ENCODE peak calls at places on chromosomes 3 and 15, in ten cellular contexts. One of them, this sample, is unnamed.

GRCh38 chr15:57924536-57924935 is 141.0 kb downstream of the ALDH1A2 start:
- DNase-seq in activated T-helper 9 cell treated with anti-CD3 and anti-CD28 coated beads, Interleukin-2, amount 50 U/mL, for 16 hours: no peak
- DNase-seq in fibroblast of gingiva: no peak
- DNase-seq in left cardiac atrium: no peak
- DNase-seq in progenitor cell of endocrine pancreas: no peak
- DNase-seq in immature natural killer cell: no peak
- DNase-seq in stimulated activated CD4-positive, alpha-beta T cell treated with anti-CD3 and anti-CD28 coated beads, Interleukin-12 subunit alpha, Interleukin-12 subunit beta, amount 100 ng/mL, for 48 hours: no peak
- DNase-seq in anterior cingulate cortex: no peak
- DNase-seq in HepG2: no peak
- DNase-seq in activated T-helper 1 cell treated with Interleukin-2 at 50 U/mL for 16 hours: no peak
- DNase-seq in this sample: no peak

GRCh38 chr3:188869628-188870027 is 302.1 kb upstream of the TPRG1 start:
- DNase-seq in activated T-helper 9 cell treated with anti-CD3 and anti-CD28 coated beads, Interleukin-2, amount 50 U/mL, for 16 hours: no peak
- DNase-seq in fibroblast of gingiva: no peak
- DNase-seq in left cardiac atrium: no peak
- DNase-seq in progenitor cell of endocrine pancreas: no peak
- DNase-seq in immature natural killer cell: no peak
- DNase-seq in stimulated activated CD4-positive, alpha-beta T cell treated with anti-CD3 and anti-CD28 coated beads, Interleukin-12 subunit alpha, Interleukin-12 subunit beta, amount 100 ng/mL, for 48 hours: no peak
- DNase-seq in anterior cingulate cortex: no peak
- DNase-seq in HepG2: no peak
- DNase-seq in activated T-helper 1 cell treated with Interleukin-2 at 50 U/mL for 16 hours: no peak
- DNase-seq in this sample: no peak

GRCh38 chr3:195238626-195239118 is 32.3 kb downstream of the XXYLT1 start:
- DNase-seq in activated T-helper 9 cell treated with anti-CD3 and anti-CD28 coated beads, Interleukin-2, amount 50 U/mL, for 16 hours: no peak
- DNase-seq in fibroblast of gingiva: peak
- DNase-seq in left cardiac atrium: no peak
- DNase-seq in progenitor cell of endocrine pancreas: no peak
- DNase-seq in immature natural killer cell: no peak
- DNase-seq in stimulated activated CD4-positive, alpha-beta T cell treated with anti-CD3 and anti-CD28 coated beads, Interleukin-12 subunit alpha, Interleukin-12 subunit beta, amount 100 ng/mL, for 48 hours: no peak
- DNase-seq in anterior cingulate cortex: no peak
- DNase-seq in HepG2: no peak
- DNase-seq in activated T-helper 1 cell treated with Interleukin-2 at 50 U/mL for 16 hours: no peak
- DNase-seq in this sample: no peak

GRCh38 chr15:96365781-96366525 is 35.5 kb downstream of the NR2F2 start:
- DNase-seq in activated T-helper 9 cell treated with anti-CD3 and anti-CD28 coated beads, Interleukin-2, amount 50 U/mL, for 16 hours: no peak
- DNase-seq in fibroblast of gingiva: no peak
- DNase-seq in left cardiac atrium: no peak
- DNase-seq in progenitor cell of endocrine pancreas: no peak
- DNase-seq in immature natural killer cell: no peak
- DNase-seq in stimulated activated CD4-positive, alpha-beta T cell treated with anti-CD3 and anti-CD28 coated beads, Interleukin-12 subunit alpha, Interleukin-12 subunit beta, amount 100 ng/mL, for 48 hours: no peak
- DNase-seq in anterior cingulate cortex: no peak
- DNase-seq in HepG2: no peak
- DNase-seq in activated T-helper 1 cell treated with Interleukin-2 at 50 U/mL for 16 hours: no peak
- DNase-seq in this sample: no peak

GRCh38 chr3:50627407-50628051 is 10.6 kb downstream of the MAPKAPK3 start:
- DNase-seq in activated T-helper 9 cell treated with anti-CD3 and anti-CD28 coated beads, Interleukin-2, amount 50 U/mL, for 16 hours: no peak
- DNase-seq in fibroblast of gingiva: peak
- DNase-seq in left cardiac atrium: peak
- DNase-seq in progenitor cell of endocrine pancreas: no peak
- DNase-seq in immature natural killer cell: no peak
- DNase-seq in stimulated activated CD4-positive, alpha-beta T cell treated with anti-CD3 and anti-CD28 coated beads, Interleukin-12 subunit alpha, Interleukin-12 subunit beta, amount 100 ng/mL, for 48 hours: no peak
- DNase-seq in anterior cingulate cortex: no peak
- DNase-seq in HepG2: no peak
- DNase-seq in activated T-helper 1 cell treated with Interleukin-2 at 50 U/mL for 16 hours: no peak
- DNase-seq in this sample: peak

GRCh38 chr15:38216763-38217162 is 35.9 kb upstream of the SPRED1 start:
- DNase-seq in activated T-helper 9 cell treated with anti-CD3 and anti-CD28 coated beads, Interleukin-2, amount 50 U/mL, for 16 hours: no peak
- DNase-seq in fibroblast of gingiva: no peak
- DNase-seq in left cardiac atrium: no peak
- DNase-seq in progenitor cell of endocrine pancreas: no peak
- DNase-seq in immature natural killer cell: no peak
- DNase-seq in stimulated activated CD4-positive, alpha-beta T cell treated with anti-CD3 and anti-CD28 coated beads, Interleukin-12 subunit alpha, Interleukin-12 subunit beta, amount 100 ng/mL, for 48 hours: no peak
- DNase-seq in anterior cingulate cortex: no peak
- DNase-seq in HepG2: peak
- DNase-seq in activated T-helper 1 cell treated with Interleukin-2 at 50 U/mL for 16 hours: no peak
- DNase-seq in this sample: no peak

GRCh38 chr3:177932750-177933660 is 603.2 kb upstream of the KCNMB2 start:
- DNase-seq in activated T-helper 9 cell treated with anti-CD3 and anti-CD28 coated beads, Interleukin-2, amount 50 U/mL, for 16 hours: no peak
- DNase-seq in fibroblast of gingiva: peak
- DNase-seq in left cardiac atrium: no peak
- DNase-seq in progenitor cell of endocrine pancreas: no peak
- DNase-seq in immature natural killer cell: no peak
- DNase-seq in stimulated activated CD4-positive, alpha-beta T cell treated with anti-CD3 and anti-CD28 coated beads, Interleukin-12 subunit alpha, Interleukin-12 subunit beta, amount 100 ng/mL, for 48 hours: no peak
- DNase-seq in anterior cingulate cortex: no peak
- DNase-seq in HepG2: no peak
- DNase-seq in activated T-helper 1 cell treated with Interleukin-2 at 50 U/mL for 16 hours: no peak
- DNase-seq in this sample: peak

GRCh38 chr3:59321881-59322540 is 272.2 kb upstream of the CFAP20DC start:
- DNase-seq in activated T-helper 9 cell treated with anti-CD3 and anti-CD28 coated beads, Interleukin-2, amount 50 U/mL, for 16 hours: no peak
- DNase-seq in fibroblast of gingiva: no peak
- DNase-seq in left cardiac atrium: no peak
- DNase-seq in progenitor cell of endocrine pancreas: no peak
- DNase-seq in immature natural killer cell: no peak
- DNase-seq in stimulated activated CD4-positive, alpha-beta T cell treated with anti-CD3 and anti-CD28 coated beads, Interleukin-12 subunit alpha, Interleukin-12 subunit beta, amount 100 ng/mL, for 48 hours: no peak
- DNase-seq in anterior cingulate cortex: no peak
- DNase-seq in HepG2: no peak
- DNase-seq in activated T-helper 1 cell treated with Interleukin-2 at 50 U/mL for 16 hours: no peak
- DNase-seq in this sample: peak

GRCh38 chr3:45937206-45938042 is 5.8 kb upstream of the CXCR6 start:
- DNase-seq in activated T-helper 9 cell treated with anti-CD3 and anti-CD28 coated beads, Interleukin-2, amount 50 U/mL, for 16 hours: no peak
- DNase-seq in fibroblast of gingiva: no peak
- DNase-seq in left cardiac atrium: no peak
- DNase-seq in progenitor cell of endocrine pancreas: no peak
- DNase-seq in immature natural killer cell: no peak
- DNase-seq in stimulated activated CD4-positive, alpha-beta T cell treated with anti-CD3 and anti-CD28 coated beads, Interleukin-12 subunit alpha, Interleukin-12 subunit beta, amount 100 ng/mL, for 48 hours: no peak
- DNase-seq in anterior cingulate cortex: no peak
- DNase-seq in HepG2: no peak
- DNase-seq in activated T-helper 1 cell treated with Interleukin-2 at 50 U/mL for 16 hours: no peak
- DNase-seq in this sample: no peak

GRCh38 chr3:52144034-52144795 is 10.0 kb downstream of the POC1A start:
- DNase-seq in activated T-helper 9 cell treated with anti-CD3 and anti-CD28 coated beads, Interleukin-2, amount 50 U/mL, for 16 hours: peak
- DNase-seq in fibroblast of gingiva: peak
- DNase-seq in left cardiac atrium: peak
- DNase-seq in progenitor cell of endocrine pancreas: peak
- DNase-seq in immature natural killer cell: peak
- DNase-seq in stimulated activated CD4-positive, alpha-beta T cell treated with anti-CD3 and anti-CD28 coated beads, Interleukin-12 subunit alpha, Interleukin-12 subunit beta, amount 100 ng/mL, for 48 hours: peak
- DNase-seq in anterior cingulate cortex: peak
- DNase-seq in HepG2: peak
- DNase-seq in activated T-helper 1 cell treated with Interleukin-2 at 50 U/mL for 16 hours: peak
- DNase-seq in this sample: peak

GRCh38 chr3:9715127-9715526 is 11.5 kb downstream of the CPNE9 start:
- DNase-seq in activated T-helper 9 cell treated with anti-CD3 and anti-CD28 coated beads, Interleukin-2, amount 50 U/mL, for 16 hours: no peak
- DNase-seq in fibroblast of gingiva: no peak
- DNase-seq in left cardiac atrium: no peak
- DNase-seq in progenitor cell of endocrine pancreas: no peak
- DNase-seq in immature natural killer cell: no peak
- DNase-seq in stimulated activated CD4-positive, alpha-beta T cell treated with anti-CD3 and anti-CD28 coated beads, Interleukin-12 subunit alpha, Interleukin-12 subunit beta, amount 100 ng/mL, for 48 hours: no peak
- DNase-seq in anterior cingulate cortex: no peak
- DNase-seq in HepG2: no peak
- DNase-seq in activated T-helper 1 cell treated with Interleukin-2 at 50 U/mL for 16 hours: no peak
- DNase-seq in this sample: no peak

GRCh38 chr3:115697263-115698053 is 74.1 kb downstream of the GAP43 start:
- DNase-seq in activated T-helper 9 cell treated with anti-CD3 and anti-CD28 coated beads, Interleukin-2, amount 50 U/mL, for 16 hours: no peak
- DNase-seq in fibroblast of gingiva: no peak
- DNase-seq in left cardiac atrium: no peak
- DNase-seq in progenitor cell of endocrine pancreas: no peak
- DNase-seq in immature natural killer cell: no peak
- DNase-seq in stimulated activated CD4-positive, alpha-beta T cell treated with anti-CD3 and anti-CD28 coated beads, Interleukin-12 subunit alpha, Interleukin-12 subunit beta, amount 100 ng/mL, for 48 hours: no peak
- DNase-seq in anterior cingulate cortex: no peak
- DNase-seq in HepG2: no peak
- DNase-seq in activated T-helper 1 cell treated with Interleukin-2 at 50 U/mL for 16 hours: no peak
- DNase-seq in this sample: peak

GRCh38 chr15:69957175-69957574 is 140.5 kb downstream of the TLE3 start:
- DNase-seq in activated T-helper 9 cell treated with anti-CD3 and anti-CD28 coated beads, Interleukin-2, amount 50 U/mL, for 16 hours: no peak
- DNase-seq in fibroblast of gingiva: no peak
- DNase-seq in left cardiac atrium: no peak
- DNase-seq in progenitor cell of endocrine pancreas: no peak
- DNase-seq in immature natural killer cell: no peak
- DNase-seq in stimulated activated CD4-positive, alpha-beta T cell treated with anti-CD3 and anti-CD28 coated beads, Interleukin-12 subunit alpha, Interleukin-12 subunit beta, amount 100 ng/mL, for 48 hours: no peak
- DNase-seq in anterior cingulate cortex: no peak
- DNase-seq in HepG2: no peak
- DNase-seq in activated T-helper 1 cell treated with Interleukin-2 at 50 U/mL for 16 hours: no peak
- DNase-seq in this sample: no peak

GRCh38 chr3:62015111-62015510 is 358.2 kb downstream of the FEZF2 start:
- DNase-seq in activated T-helper 9 cell treated with anti-CD3 and anti-CD28 coated beads, Interleukin-2, amount 50 U/mL, for 16 hours: no peak
- DNase-seq in fibroblast of gingiva: no peak
- DNase-seq in left cardiac atrium: no peak
- DNase-seq in progenitor cell of endocrine pancreas: no peak
- DNase-seq in immature natural killer cell: no peak
- DNase-seq in stimulated activated CD4-positive, alpha-beta T cell treated with anti-CD3 and anti-CD28 coated beads, Interleukin-12 subunit alpha, Interleukin-12 subunit beta, amount 100 ng/mL, for 48 hours: no peak
- DNase-seq in anterior cingulate cortex: no peak
- DNase-seq in HepG2: no peak
- DNase-seq in activated T-helper 1 cell treated with Interleukin-2 at 50 U/mL for 16 hours: no peak
- DNase-seq in this sample: no peak

GRCh38 chr15:64895285-64896065 is 16.2 kb upstream of the ANKDD1A start:
- DNase-seq in activated T-helper 9 cell treated with anti-CD3 and anti-CD28 coated beads, Interleukin-2, amount 50 U/mL, for 16 hours: no peak
- DNase-seq in fibroblast of gingiva: peak
- DNase-seq in left cardiac atrium: no peak
- DNase-seq in progenitor cell of endocrine pancreas: no peak
- DNase-seq in immature natural killer cell: peak
- DNase-seq in stimulated activated CD4-positive, alpha-beta T cell treated with anti-CD3 and anti-CD28 coated beads, Interleukin-12 subunit alpha, Interleukin-12 subunit beta, amount 100 ng/mL, for 48 hours: no peak
- DNase-seq in anterior cingulate cortex: peak
- DNase-seq in HepG2: no peak
- DNase-seq in activated T-helper 1 cell treated with Interleukin-2 at 50 U/mL for 16 hours: no peak
- DNase-seq in this sample: no peak

GRCh38 chr15:38028869-38029268 is 94.4 kb downstream of the TMCO5A start:
- DNase-seq in activated T-helper 9 cell treated with anti-CD3 and anti-CD28 coated beads, Interleukin-2, amount 50 U/mL, for 16 hours: no peak
- DNase-seq in fibroblast of gingiva: peak
- DNase-seq in left cardiac atrium: no peak
- DNase-seq in progenitor cell of endocrine pancreas: no peak
- DNase-seq in immature natural killer cell: no peak
- DNase-seq in stimulated activated CD4-positive, alpha-beta T cell treated with anti-CD3 and anti-CD28 coated beads, Interleukin-12 subunit alpha, Interleukin-12 subunit beta, amount 100 ng/mL, for 48 hours: no peak
- DNase-seq in anterior cingulate cortex: no peak
- DNase-seq in HepG2: no peak
- DNase-seq in activated T-helper 1 cell treated with Interleukin-2 at 50 U/mL for 16 hours: no peak
- DNase-seq in this sample: no peak

GRCh38 chr3:79534732-79535131 is 233.1 kb downstream of the ROBO1 start:
- DNase-seq in activated T-helper 9 cell treated with anti-CD3 and anti-CD28 coated beads, Interleukin-2, amount 50 U/mL, for 16 hours: no peak
- DNase-seq in fibroblast of gingiva: no peak
- DNase-seq in left cardiac atrium: no peak
- DNase-seq in progenitor cell of endocrine pancreas: no peak
- DNase-seq in immature natural killer cell: no peak
- DNase-seq in stimulated activated CD4-positive, alpha-beta T cell treated with anti-CD3 and anti-CD28 coated beads, Interleukin-12 subunit alpha, Interleukin-12 subunit beta, amount 100 ng/mL, for 48 hours: no peak
- DNase-seq in anterior cingulate cortex: no peak
- DNase-seq in HepG2: no peak
- DNase-seq in activated T-helper 1 cell treated with Interleukin-2 at 50 U/mL for 16 hours: no peak
- DNase-seq in this sample: peak

GRCh38 chr3:187799942-187800637 is 54.8 kb upstream of the BCL6 start:
- DNase-seq in activated T-helper 9 cell treated with anti-CD3 and anti-CD28 coated beads, Interleukin-2, amount 50 U/mL, for 16 hours: no peak
- DNase-seq in fibroblast of gingiva: no peak
- DNase-seq in left cardiac atrium: no peak
- DNase-seq in progenitor cell of endocrine pancreas: no peak
- DNase-seq in immature natural killer cell: peak
- DNase-seq in stimulated activated CD4-positive, alpha-beta T cell treated with anti-CD3 and anti-CD28 coated beads, Interleukin-12 subunit alpha, Interleukin-12 subunit beta, amount 100 ng/mL, for 48 hours: no peak
- DNase-seq in anterior cingulate cortex: no peak
- DNase-seq in HepG2: no peak
- DNase-seq in activated T-helper 1 cell treated with Interleukin-2 at 50 U/mL for 16 hours: no peak
- DNase-seq in this sample: no peak

GRCh38 chr15:90598053-90598577 is 68.4 kb downstream of the CRTC3 start:
- DNase-seq in activated T-helper 9 cell treated with anti-CD3 and anti-CD28 coated beads, Interleukin-2, amount 50 U/mL, for 16 hours: no peak
- DNase-seq in fibroblast of gingiva: no peak
- DNase-seq in left cardiac atrium: peak
- DNase-seq in progenitor cell of endocrine pancreas: no peak
- DNase-seq in immature natural killer cell: peak
- DNase-seq in stimulated activated CD4-positive, alpha-beta T cell treated with anti-CD3 and anti-CD28 coated beads, Interleukin-12 subunit alpha, Interleukin-12 subunit beta, amount 100 ng/mL, for 48 hours: no peak
- DNase-seq in anterior cingulate cortex: no peak
- DNase-seq in HepG2: peak
- DNase-seq in activated T-helper 1 cell treated with Interleukin-2 at 50 U/mL for 16 hours: no peak
- DNase-seq in this sample: no peak

GRCh38 chr15:37055481-37055880 is 44.9 kb downstream of the MEIS2 start:
- DNase-seq in activated T-helper 9 cell treated with anti-CD3 and anti-CD28 coated beads, Interleukin-2, amount 50 U/mL, for 16 hours: no peak
- DNase-seq in fibroblast of gingiva: no peak
- DNase-seq in left cardiac atrium: no peak
- DNase-seq in progenitor cell of endocrine pancreas: no peak
- DNase-seq in immature natural killer cell: no peak
- DNase-seq in stimulated activated CD4-positive, alpha-beta T cell treated with anti-CD3 and anti-CD28 coated beads, Interleukin-12 subunit alpha, Interleukin-12 subunit beta, amount 100 ng/mL, for 48 hours: no peak
- DNase-seq in anterior cingulate cortex: no peak
- DNase-seq in HepG2: no peak
- DNase-seq in activated T-helper 1 cell treated with Interleukin-2 at 50 U/mL for 16 hours: no peak
- DNase-seq in this sample: no peak

GRCh38 chr3:13393427-13394360 is 26.4 kb downstream of the NUP210 start:
- DNase-seq in activated T-helper 9 cell treated with anti-CD3 and anti-CD28 coated beads, Interleukin-2, amount 50 U/mL, for 16 hours: no peak
- DNase-seq in fibroblast of gingiva: no peak
- DNase-seq in left cardiac atrium: no peak
- DNase-seq in progenitor cell of endocrine pancreas: no peak
- DNase-seq in immature natural killer cell: no peak
- DNase-seq in stimulated activated CD4-positive, alpha-beta T cell treated with anti-CD3 and anti-CD28 coated beads, Interleukin-12 subunit alpha, Interleukin-12 subunit beta, amount 100 ng/mL, for 48 hours: no peak
- DNase-seq in anterior cingulate cortex: no peak
- DNase-seq in HepG2: peak
- DNase-seq in activated T-helper 1 cell treated with Interleukin-2 at 50 U/mL for 16 hours: no peak
- DNase-seq in this sample: no peak

GRCh38 chr15:66505430-66505811 is 295 bp downstream of the ZWILCH start:
- DNase-seq in activated T-helper 9 cell treated with anti-CD3 and anti-CD28 coated beads, Interleukin-2, amount 50 U/mL, for 16 hours: no peak
- DNase-seq in fibroblast of gingiva: no peak
- DNase-seq in left cardiac atrium: no peak
- DNase-seq in progenitor cell of endocrine pancreas: no peak
- DNase-seq in immature natural killer cell: no peak
- DNase-seq in stimulated activated CD4-positive, alpha-beta T cell treated with anti-CD3 and anti-CD28 coated beads, Interleukin-12 subunit alpha, Interleukin-12 subunit beta, amount 100 ng/mL, for 48 hours: no peak
- DNase-seq in anterior cingulate cortex: no peak
- DNase-seq in HepG2: no peak
- DNase-seq in activated T-helper 1 cell treated with Interleukin-2 at 50 U/mL for 16 hours: no peak
- DNase-seq in this sample: no peak

GRCh38 chr3:17258823-17259436 is 374.2 kb downstream of the PLCL2 start:
- DNase-seq in activated T-helper 9 cell treated with anti-CD3 and anti-CD28 coated beads, Interleukin-2, amount 50 U/mL, for 16 hours: no peak
- DNase-seq in fibroblast of gingiva: peak
- DNase-seq in left cardiac atrium: no peak
- DNase-seq in progenitor cell of endocrine pancreas: no peak
- DNase-seq in immature natural killer cell: peak
- DNase-seq in stimulated activated CD4-positive, alpha-beta T cell treated with anti-CD3 and anti-CD28 coated beads, Interleukin-12 subunit alpha, Interleukin-12 subunit beta, amount 100 ng/mL, for 48 hours: no peak
- DNase-seq in anterior cingulate cortex: no peak
- DNase-seq in HepG2: peak
- DNase-seq in activated T-helper 1 cell treated with Interleukin-2 at 50 U/mL for 16 hours: no peak
- DNase-seq in this sample: peak

GRCh38 chr3:59456852-59457485 is 407.1 kb upstream of the CFAP20DC start:
- DNase-seq in activated T-helper 9 cell treated with anti-CD3 and anti-CD28 coated beads, Interleukin-2, amount 50 U/mL, for 16 hours: no peak
- DNase-seq in fibroblast of gingiva: no peak
- DNase-seq in left cardiac atrium: no peak
- DNase-seq in progenitor cell of endocrine pancreas: no peak
- DNase-seq in immature natural killer cell: no peak
- DNase-seq in stimulated activated CD4-positive, alpha-beta T cell treated with anti-CD3 and anti-CD28 coated beads, Interleukin-12 subunit alpha, Interleukin-12 subunit beta, amount 100 ng/mL, for 48 hours: no peak
- DNase-seq in anterior cingulate cortex: no peak
- DNase-seq in HepG2: no peak
- DNase-seq in activated T-helper 1 cell treated with Interleukin-2 at 50 U/mL for 16 hours: no peak
- DNase-seq in this sample: no peak

GRCh38 chr3:58691997-58692396 is 25.4 kb upstream of the FAM3D start:
- DNase-seq in activated T-helper 9 cell treated with anti-CD3 and anti-CD28 coated beads, Interleukin-2, amount 50 U/mL, for 16 hours: no peak
- DNase-seq in fibroblast of gingiva: no peak
- DNase-seq in left cardiac atrium: no peak
- DNase-seq in progenitor cell of endocrine pancreas: no peak
- DNase-seq in immature natural killer cell: no peak
- DNase-seq in stimulated activated CD4-positive, alpha-beta T cell treated with anti-CD3 and anti-CD28 coated beads, Interleukin-12 subunit alpha, Interleukin-12 subunit beta, amount 100 ng/mL, for 48 hours: no peak
- DNase-seq in anterior cingulate cortex: no peak
- DNase-seq in HepG2: no peak
- DNase-seq in activated T-helper 1 cell treated with Interleukin-2 at 50 U/mL for 16 hours: no peak
- DNase-seq in this sample: peak

GRCh38 chr15:40474581-40474980 is 3.8 kb downstream of the CHST14 start:
- DNase-seq in activated T-helper 9 cell treated with anti-CD3 and anti-CD28 coated beads, Interleukin-2, amount 50 U/mL, for 16 hours: no peak
- DNase-seq in fibroblast of gingiva: no peak
- DNase-seq in left cardiac atrium: no peak
- DNase-seq in progenitor cell of endocrine pancreas: no peak
- DNase-seq in immature natural killer cell: no peak
- DNase-seq in stimulated activated CD4-positive, alpha-beta T cell treated with anti-CD3 and anti-CD28 coated beads, Interleukin-12 subunit alpha, Interleukin-12 subunit beta, amount 100 ng/mL, for 48 hours: no peak
- DNase-seq in anterior cingulate cortex: no peak
- DNase-seq in HepG2: no peak
- DNase-seq in activated T-helper 1 cell treated with Interleukin-2 at 50 U/mL for 16 hours: no peak
- DNase-seq in this sample: no peak

GRCh38 chr15:70095387-70096214 is 2.1 kb downstream of the TLE3 start:
- DNase-seq in activated T-helper 9 cell treated with anti-CD3 and anti-CD28 coated beads, Interleukin-2, amount 50 U/mL, for 16 hours: peak
- DNase-seq in fibroblast of gingiva: no peak
- DNase-seq in left cardiac atrium: peak
- DNase-seq in progenitor cell of endocrine pancreas: peak
- DNase-seq in immature natural killer cell: no peak
- DNase-seq in stimulated activated CD4-positive, alpha-beta T cell treated with anti-CD3 and anti-CD28 coated beads, Interleukin-12 subunit alpha, Interleukin-12 subunit beta, amount 100 ng/mL, for 48 hours: peak
- DNase-seq in anterior cingulate cortex: no peak
- DNase-seq in HepG2: no peak
- DNase-seq in activated T-helper 1 cell treated with Interleukin-2 at 50 U/mL for 16 hours: no peak
- DNase-seq in this sample: peak

GRCh38 chr3:191244242-191244867 is 45.3 kb downstream of the OSTN start:
- DNase-seq in activated T-helper 9 cell treated with anti-CD3 and anti-CD28 coated beads, Interleukin-2, amount 50 U/mL, for 16 hours: no peak
- DNase-seq in fibroblast of gingiva: no peak
- DNase-seq in left cardiac atrium: no peak
- DNase-seq in progenitor cell of endocrine pancreas: no peak
- DNase-seq in immature natural killer cell: no peak
- DNase-seq in stimulated activated CD4-positive, alpha-beta T cell treated with anti-CD3 and anti-CD28 coated beads, Interleukin-12 subunit alpha, Interleukin-12 subunit beta, amount 100 ng/mL, for 48 hours: no peak
- DNase-seq in anterior cingulate cortex: no peak
- DNase-seq in HepG2: peak
- DNase-seq in activated T-helper 1 cell treated with Interleukin-2 at 50 U/mL for 16 hours: no peak
- DNase-seq in this sample: no peak